ENCODE peak calls at places on chromosomes 5 and 9, in ten cellular contexts. T is AG04450; J is DND-41; L is activated CD8-positive, alpha-beta T cell treated with anti-CD3 and anti-CD28 coated beads, Interleukin-2, amount 10 ng/mL, durations not matched to agents 7 days and 5 days; F is AML-193; Q is activated CD4-positive, alpha-beta T cell treated with anti-CD3 and anti-CD28 coated beads, Interleukin-2, amount 50 U/mL, for 4 hours; K is NCI-H1417; D is GM13976; Z is activated naive CD4-positive, alpha-beta T cell; I is colonic mucosa. S is an unnamed sample.
A peak's percentile ranks its signal among the peaks of the same experiment; 100 is the strongest.

GRCh38 chr9:133862585-133863041 is 124.5 kb upstream of the SARDH start:
- DNase-seq in T (no peak), J (no peak), L (no peak), F (no peak), Q (no peak), K (no peak), D (no peak), Z (no peak), I (no peak), S (no peak)

GRCh38 chr5:34959323-34959722 is 30.0 kb downstream of the DNAJC21 start:
- DNase-seq in T (peak; percentile 34), J (no peak), L (peak; percentile 24), F (no peak), Q (no peak), K (no peak), D (peak; percentile 53), Z (no peak), I (no peak), S (peak; percentile 53)

GRCh38 chr9:108486791-108487190 is 369.0 kb downstream of the ACTL7B start:
- DNase-seq in T (no peak), J (no peak), L (no peak), F (no peak), Q (no peak), K (no peak), D (no peak), Z (no peak), I (no peak), S (peak; percentile 50)

GRCh38 chr9:38526571-38526970 is 93.8 kb downstream of the ANKRD18A start:
- DNase-seq in T (no peak), J (no peak), L (no peak), F (no peak), Q (no peak), K (no peak), D (no peak), Z (no peak), I (no peak), S (no peak)

GRCh38 chr5:142215915-142216681 is 107.5 kb downstream of the NDFIP1 start:
- DNase-seq in T (peak; percentile 93), J (no peak), L (no peak), F (no peak), Q (no peak), K (no peak), D (no peak), Z (no peak), I (peak; percentile 23), S (peak; percentile 99)

GRCh38 chr5:145858929-145859328 is 13.9 kb downstream of the GRXCR2 start:
- DNase-seq in T (no peak), J (no peak), L (no peak), F (no peak), Q (no peak), K (no peak), D (no peak), Z (no peak), I (no peak), S (peak; percentile 25)

GRCh38 chr5:93151121-93151520 is 429.9 kb downstream of the NR2F1-AS1 start:
- DNase-seq in T (no peak), J (no peak), L (no peak), F (no peak), Q (no peak), K (no peak), D (no peak), Z (no peak), I (no peak), S (peak; percentile 73)

GRCh38 chr9:77926314-77926959 is 105.2 kb downstream of the GNAQ start:
- DNase-seq in T (no peak), J (no peak), L (no peak), F (no peak), Q (no peak), K (no peak), D (no peak), Z (no peak), I (no peak), S (peak; percentile 89)

GRCh38 chr5:57447656-57448055 is 35.0 kb downstream of the ACTBL2 start:
- DNase-seq in T (peak; percentile 55), J (no peak), L (no peak), F (no peak), Q (no peak), K (no peak), D (no peak), Z (no peak), I (no peak), S (peak; percentile 65)

GRCh38 chr5:14988210-14988609 is 116.6 kb upstream of the ANKH start:
- DNase-seq in T (no peak), J (no peak), L (no peak), F (no peak), Q (no peak), K (no peak), D (no peak), Z (no peak), I (no peak), S (no peak)

GRCh38 chr9:100206899-100207298 is 107.9 kb downstream of the INVS start:
- DNase-seq in T (no peak), J (no peak), L (no peak), F (no peak), Q (no peak), K (no peak), D (no peak), Z (no peak), I (no peak), S (peak; percentile 56)

GRCh38 chr5:111223790-111224560 is at the start of gene CAMK4:
- DNase-seq in T (peak; percentile 23), J (peak; percentile 85), L (peak; percentile 86), F (no peak), Q (peak; percentile 67), K (peak; percentile 91), D (peak; percentile 88), Z (peak; percentile 63), I (peak; percentile 60), S (peak; percentile 70)

GRCh38 chr5:23412011-23412410 is 95.4 kb upstream of the PRDM9 start:
- DNase-seq in T (no peak), J (no peak), L (no peak), F (no peak), Q (no peak), K (no peak), D (no peak), Z (no peak), I (no peak), S (no peak)

GRCh38 chr5:103333376-103333775 is 74.8 kb downstream of the MACIR start:
- DNase-seq in T (no peak), J (no peak), L (no peak), F (no peak), Q (no peak), K (no peak), D (no peak), Z (no peak), I (no peak), S (peak; percentile 15)

GRCh38 chr9:133205996-133206931 is 2.8 kb downstream of the OBP2B start:
- DNase-seq in T (no peak), J (no peak), L (no peak), F (no peak), Q (no peak), K (no peak), D (no peak), Z (no peak), I (no peak), S (no peak)

GRCh38 chr5:149549461-149550266 is 1.6 kb downstream of the CSNK1A1 start:
- DNase-seq in T (no peak), J (peak; percentile 60), L (peak; percentile 64), F (peak; percentile 15), Q (peak; percentile 18), K (peak; percentile 49), D (peak; percentile 56), Z (no peak), I (peak; percentile 56), S (peak; percentile 67)

GRCh38 chr5:142016576-142016975 is 3.7 kb upstream of the GNPDA1 start:
- DNase-seq in T (no peak), J (peak; percentile 46), L (peak; percentile 56), F (no peak), Q (peak; percentile 26), K (no peak), D (no peak), Z (no peak), I (no peak), S (no peak)

GRCh38 chr5:178417391-178417811 is 172.8 kb downstream of the COL23A1 start:
- DNase-seq in T (no peak), J (no peak), L (no peak), F (no peak), Q (no peak), K (no peak), D (no peak), Z (no peak), I (no peak), S (no peak)

GRCh38 chr5:107813559-107813958 is 142.8 kb upstream of the EFNA5 start:
- DNase-seq in T (no peak), J (no peak), L (no peak), F (no peak), Q (no peak), K (no peak), D (peak; percentile 43), Z (no peak), I (no peak), S (no peak)

GRCh38 chr9:133375116-133375723 is 640 bp downstream of the SURF4 start:
- DNase-seq in T (no peak), J (peak; percentile 56), L (peak; percentile 36), F (peak; percentile 21), Q (no peak), K (peak; percentile 71), D (peak; percentile 65), Z (no peak), I (peak; percentile 73), S (peak; percentile 54)

GRCh38 chr5:864492-865167 is 13.8 kb upstream of the ZDHHC11 start:
- DNase-seq in T (peak; percentile 6), J (no peak), L (no peak), F (no peak), Q (no peak), K (no peak), D (no peak), Z (no peak), I (no peak), S (no peak)

GRCh38 chr9:114930063-114930812 is at the start of gene TNFSF8:
- DNase-seq in T (no peak), J (peak; percentile 70), L (peak; percentile 90), F (peak; percentile 50), Q (peak; percentile 62), K (no peak), D (peak; percentile 34), Z (peak; percentile 44), I (peak; percentile 29), S (no peak)

GRCh38 chr9:133991964-133992779 is at the start of gene VAV2:
- DNase-seq in T (no peak), J (no peak), L (peak; percentile 56), F (peak; percentile 64), Q (peak; percentile 10), K (peak; percentile 85), D (peak; percentile 83), Z (no peak), I (peak; percentile 69), S (peak; percentile 79)

GRCh38 chr5:34026089-34026761 is 16.8 kb downstream of the C1QTNF3 start:
- DNase-seq in T (no peak), J (no peak), L (no peak), F (no peak), Q (no peak), K (peak; percentile 72), D (no peak), Z (no peak), I (no peak), S (no peak)

GRCh38 chr5:161406880-161407279 is 139.6 kb downstream of the GABRB2 start:
- DNase-seq in T (no peak), J (no peak), L (no peak), F (no peak), Q (no peak), K (no peak), D (no peak), Z (no peak), I (no peak), S (no peak)

GRCh38 chr9:74570879-74571512 is 73.9 kb downstream of the RORB start:
- DNase-seq in T (no peak), J (peak; percentile 35), L (peak; percentile 40), F (peak; percentile 25), Q (no peak), K (peak; percentile 56), D (peak; percentile 21), Z (no peak), I (peak; percentile 18), S (peak; percentile 28)

S was measured in EH.